ENCODE peak calls at places on chromosomes 7 and 10, in six cellular contexts. A, G, E, C, W and N are unnamed samples.
A peak's percentile ranks its signal among the peaks of the same experiment; 100 is the strongest.

GRCh38 chr10:77070317-77070716 is 567.3 kb downstream of the KCNMA1 start:
- DNase-seq in A (no peak), G (no peak), E (no peak), C (peak; percentile 60), W (no peak), N (no peak)

GRCh38 chr7:159039716-159040115 is 105.0 kb downstream of the VIPR2 start:
- DNase-seq in A (peak; percentile 24), G (no peak), E (no peak), C (no peak), W (no peak), N (no peak)

GRCh38 chr10:59240581-59241183 is 64.2 kb downstream of the PHYHIPL start:
- DNase-seq in A (no peak), G (peak; percentile 12), E (peak; percentile 25), C (no peak), W (no peak), N (no peak)

GRCh38 chr10:86179143-86179505 is 187.5 kb downstream of the GRID1 start:
- DNase-seq in A (no peak), G (no peak), E (no peak), C (no peak), W (peak; percentile 56), N (peak; percentile 51)

GRCh38 chr10:113297226-113297625 is 255.6 kb upstream of the HABP2 start:
- DNase-seq in A (no peak), G (no peak), E (no peak), C (no peak), W (no peak), N (no peak)

GRCh38 chr7:17690030-17690429 is 250.3 kb downstream of the SNX13 start:
- DNase-seq in A (no peak), G (no peak), E (no peak), C (no peak), W (no peak), N (no peak)

GRCh38 chr10:133042816-133043215 is 44.9 kb upstream of the ADGRA1 start:
- DNase-seq in A (no peak), G (no peak), E (no peak), C (no peak), W (no peak), N (no peak)

GRCh38 chr7:88072715-88073055 is 138.6 kb downstream of the ADAM22 start:
- DNase-seq in A (no peak), G (no peak), E (no peak), C (no peak), W (no peak), N (no peak)

GRCh38 chr7:28405662-28406061 is 6.7 kb upstream of the CREB5 start:
- DNase-seq in A (no peak), G (no peak), E (no peak), C (no peak), W (no peak), N (no peak)

GRCh38 chr7:46131916-46132795 is 211.1 kb upstream of the IGFBP3 start:
- DNase-seq in A (no peak), G (no peak), E (peak; percentile 43), C (no peak), W (no peak), N (peak; percentile 44)

GRCh38 chr10:75375828-75376227 is 25.7 kb downstream of the ZNF503 start:
- DNase-seq in A (no peak), G (no peak), E (no peak), C (no peak), W (no peak), N (no peak)

GRCh38 chr7:81669476-81670105 is 100.3 kb downstream of the HGF start:
- DNase-seq in A (no peak), G (no peak), E (no peak), C (no peak), W (no peak), N (no peak)

GRCh38 chr7:75996476-75996875 is 2.1 kb upstream of the TMEM120A start:
- DNase-seq in A (no peak), G (no peak), E (no peak), C (no peak), W (no peak), N (peak; percentile 39)

GRCh38 chr7:75995052-75995471 is 667 bp upstream of the TMEM120A start:
- DNase-seq in A (no peak), G (no peak), E (no peak), C (no peak), W (no peak), N (peak; percentile 78)

GRCh38 chr7:75993689-75994387 is 557 bp downstream of the TMEM120A start:
- DNase-seq in A (peak; percentile 53), G (no peak), E (peak; percentile 90), C (no peak), W (no peak), N (peak; percentile 87)

GRCh38 chr7:75995996-75996395 is 1.6 kb upstream of the TMEM120A start:
- DNase-seq in A (no peak), G (no peak), E (no peak), C (no peak), W (no peak), N (peak; percentile 77)

GRCh38 chr7:75994388-75995051 is at the start of gene TMEM120A:
- DNase-seq in A (peak; percentile 98), G (peak; percentile 94), E (peak; percentile 88), C (peak; percentile 99), W (peak; percentile 98), N (peak; percentile 97)
- TF ChIP-seq POLR2A in A (peak; percentile 75), G (peak; percentile 77), E (peak; percentile 96), C (peak; percentile 52), W (peak; percentile 61), N (peak; percentile 34)

GRCh38 chr7:50555594-50556140 is 9.5 kb downstream of the DDC start:
- DNase-seq in A (no peak), G (no peak), E (no peak), C (no peak), W (no peak), N (no peak)

GRCh38 chr7:50554431-50554830 is 10.8 kb downstream of the DDC start:
- DNase-seq in A (no peak), G (no peak), E (no peak), C (no peak), W (no peak), N (no peak)

GRCh38 chr7:50557114-50557513 is 8.1 kb downstream of the DDC start:
- DNase-seq in A (no peak), G (no peak), E (no peak), C (no peak), W (no peak), N (no peak)

GRCh38 chr7:50554923-50555322 is 10.3 kb downstream of the DDC start:
- DNase-seq in A (no peak), G (no peak), E (no peak), C (no peak), W (no peak), N (no peak)

DNA sequence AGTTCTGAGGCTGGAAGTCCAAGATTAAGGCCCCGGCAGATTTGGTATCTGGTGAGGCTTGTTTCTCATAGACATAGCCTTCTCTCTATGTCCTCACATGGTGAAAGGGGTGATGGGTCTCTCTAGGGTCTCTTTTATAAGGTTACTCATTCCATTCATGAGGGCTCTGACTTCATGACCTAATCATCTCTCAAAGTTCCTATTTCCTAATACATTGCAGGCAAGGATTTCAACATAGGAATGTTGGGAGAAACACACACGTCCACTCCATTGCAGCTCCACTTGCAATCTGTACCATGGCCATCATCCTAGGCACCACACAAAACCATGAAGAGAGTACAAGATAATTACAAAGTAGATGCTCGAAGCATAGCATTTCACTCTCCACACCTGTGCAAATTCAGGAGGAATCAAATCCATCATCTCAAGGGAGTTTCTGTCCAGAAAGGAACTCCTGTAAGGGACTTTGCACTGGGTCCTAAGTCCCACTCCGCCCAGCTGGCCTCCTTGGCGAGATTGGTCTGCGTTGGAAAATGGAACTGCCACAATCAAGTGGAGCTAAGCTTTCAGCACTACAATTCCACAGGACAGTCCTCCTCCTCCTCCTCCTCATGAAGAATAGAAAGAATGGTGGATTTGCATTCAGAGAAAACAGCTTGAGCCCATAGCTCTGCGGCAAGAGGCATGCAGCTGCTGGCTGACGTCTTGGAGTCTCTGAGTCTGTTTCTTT is 8.8 kb downstream of the DDC start:
- DNase-seq in A (no peak), G (no peak), E (peak; percentile 75), C (no peak), W (no peak), N (no peak)
- H3K27ac ChIP-seq in A (peak overlapping the region; percentile 35), G (no peak overlapping the region), E (peak overlapping the region; percentile 30), C (peak overlapping the region; percentile 65), W (peak overlapping the region; percentile 56), N (no peak overlapping the region)

GRCh38 chr10:70432561-70433263 is 8.8 kb downstream of the NODAL start:
- DNase-seq in A (no peak), G (no peak), E (no peak), C (no peak), W (no peak), N (no peak)

GRCh38 chr10:70432101-70432500 is 9.4 kb downstream of the NODAL start:
- DNase-seq in A (no peak), G (no peak), E (peak; percentile 57), C (no peak), W (no peak), N (no peak)

GRCh38 chr10:70426835-70427234 is 14.6 kb downstream of the NODAL start:
- DNase-seq in A (no peak), G (no peak), E (no peak), C (no peak), W (no peak), N (no peak)

GRCh38 chr10:70433581-70434280 is 7.8 kb downstream of the NODAL start:
- DNase-seq in A (no peak), G (no peak), E (no peak), C (no peak), W (no peak), N (no peak)

GRCh38 chr10:70430489-70431445 is 10.7 kb downstream of the NODAL start:
- DNase-seq in A (peak; percentile 39), G (peak; percentile 14), E (peak; percentile 80), C (no peak), W (no peak), N (no peak)
- TF ChIP-seq POLR2AphosphoS5 in A (peak; percentile 93), G (peak; percentile 61), E (no peak), C (peak; percentile 82), W (no peak), N (peak; percentile 84)

DNA sequence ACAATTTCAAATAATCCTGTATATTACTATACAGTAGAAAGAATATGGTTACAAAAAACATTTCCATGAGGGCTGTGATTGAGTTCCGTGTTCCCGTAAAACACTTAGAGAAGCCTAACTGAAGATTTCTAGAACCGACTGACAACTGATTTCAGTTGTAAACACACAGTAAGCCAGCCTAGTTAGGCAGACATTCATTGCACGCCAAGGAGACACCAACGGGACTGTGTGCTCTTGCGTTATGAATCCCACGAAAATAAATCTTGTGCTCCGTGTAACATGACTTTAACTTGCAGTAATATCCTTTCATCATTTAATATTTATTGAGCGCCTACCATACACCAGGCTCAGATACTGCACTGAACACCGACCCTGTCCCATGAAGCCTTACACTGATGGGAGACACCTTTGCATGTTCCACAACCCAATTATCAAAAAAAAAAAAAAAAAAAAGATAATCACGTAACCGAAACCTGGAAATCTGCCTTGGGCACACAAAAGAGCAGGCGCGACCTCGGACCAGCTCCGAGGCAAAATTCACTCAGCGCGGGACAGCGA is 420 bp upstream of the KLHL7 start:
- DNase-seq in A (no peak), G (no peak), E (no peak), C (no peak), W (no peak), N (no peak)
- TF ChIP-seq POLR2A in A (no peak), G (no peak), E (peak; percentile 89), C (no peak), W (no peak), N (no peak)

DNA sequence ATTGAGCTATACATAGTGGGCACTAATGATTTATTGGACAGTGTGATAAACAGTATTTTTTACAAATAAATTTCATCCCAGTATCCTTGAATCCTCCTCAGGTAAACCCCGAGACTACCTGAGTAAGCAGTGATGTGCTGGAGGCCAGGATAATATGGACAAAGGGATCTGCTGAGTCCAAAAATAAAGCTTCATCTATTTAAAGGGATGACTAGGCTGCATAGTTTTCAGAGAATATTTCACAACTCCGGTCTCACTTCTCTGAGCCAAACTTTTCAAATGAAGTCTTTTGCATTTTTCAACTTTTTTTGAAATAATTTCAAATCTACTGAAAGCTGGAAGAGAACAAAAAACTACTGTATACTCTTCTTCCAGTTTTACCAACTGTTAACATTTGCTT is 2.5 kb downstream of the ACTR3B start:
- DNase-seq in A (no peak), G (no peak), E (no peak), C (no peak), W (no peak), N (no peak)
- H3K27ac ChIP-seq in A (no peak overlapping the region), G (no peak overlapping the region), E (no peak overlapping the region), C (no peak overlapping the region), W (no peak overlapping the region), N (no peak overlapping the region)